ENCODE peak calls at places on chromosomes 5 and 9, in four cellular contexts. S, U, O and K are unnamed samples.

GRCh38 chr5:142320851-142321560 is 3.8 kb downstream of the SPRY4 start:
- DNase-seq in U (peak), S (no peak), O (no peak), K (no peak)

GRCh38 chr9:136059851-136060670 is 35.0 kb downstream of the NACC2 start:
- DNase-seq in U (peak), S (peak), O (no peak), K (peak)

GRCh38 chr5:165334186-165334585 is 1828.8 kb downstream of the MAT2B start:
- DNase-seq in U (peak), S (no peak), O (no peak), K (no peak)

GRCh38 chr9:77277719-77278118 is 100.4 kb downstream of the VPS13A start:
- DNase-seq in U (no peak), O (no peak), S (no peak), K (no peak)

GRCh38 chr5:153400931-153401330 is 89.5 kb upstream of the GRIA1 start:
- DNase-seq in O (no peak), S (no peak), U (no peak), K (no peak)

GRCh38 chr5:5497132-5497748 is 74.8 kb downstream of the ICE1 start:
- DNase-seq in S (peak), U (peak), O (peak), K (no peak)

GRCh38 chr9:119284118-119284517 is 85.1 kb downstream of the BRINP1 start:
- DNase-seq in O (no peak), U (peak), S (no peak), K (no peak)

GRCh38 chr5:113140837-113141661 is 164.5 kb downstream of the DCP2 start:
- DNase-seq in U (peak), S (no peak), O (peak), K (peak)

GRCh38 chr9:98171176-98171925 is 21.1 kb downstream of the CORO2A start:
- DNase-seq in O (no peak), S (no peak), U (peak), K (no peak)